ENCODE peak calls at places on chromosome 9, in five cellular contexts. S is GM04504; L is HFF-Myc; A is AG08396; F is activated CD4-positive, alpha-beta T cell treated with anti-CD3 and anti-CD28 coated beads for 24 hours. W is an unnamed sample.

GRCh38 chr9:134657666-134658377 is 16.2 kb downstream of the COL5A1 start:
- DNase-seq in L (no peak), S (no peak), F (no peak), A (no peak), W (no peak)

GRCh38 chr9:13149454-13149853 is 130.0 kb downstream of the MPDZ start:
- DNase-seq in F (no peak), S (no peak), L (no peak), A (no peak), W (no peak)

GRCh38 chr9:15509931-15510788 is 610 bp downstream of the PSIP1 start:
- DNase-seq in F (peak), A (peak), L (no peak), S (no peak), W (no peak)

GRCh38 chr9:70398145-70398556 is 16.3 kb downstream of the KLF9 start:
- DNase-seq in S (no peak), A (no peak), L (no peak), F (no peak), W (no peak)

GRCh38 chr9:136311433-136312375 is 7.8 kb upstream of the CCDC187 start:
- DNase-seq in A (no peak), F (no peak), L (no peak), S (no peak), W (no peak)

GRCh38 chr9:89588271-89588879 is 16.4 kb upstream of the GADD45G start:
- DNase-seq in S (no peak), L (no peak), F (no peak), A (no peak), W (no peak)

GRCh38 chr9:2216591-2216990 is 201.4 kb downstream of the SMARCA2 start:
- DNase-seq in A (no peak), F (no peak), S (no peak), L (no peak), W (no peak)

GRCh38 chr9:13181652-13182051 is 97.8 kb downstream of the MPDZ start:
- DNase-seq in L (no peak), F (no peak), S (no peak), A (no peak), W (peak)

GRCh38 chr9:136791466-136792276 is 527 bp downstream of the TMEM141 start:
- DNase-seq in S (no peak), L (no peak), A (no peak), F (peak), W (no peak)

GRCh38 chr9:127116088-127116726 is 6.2 kb downstream of the ANGPTL2 start:
- DNase-seq in L (no peak), S (no peak), F (no peak), A (no peak), W (no peak)

GRCh38 chr9:76451234-76451633 is 7.7 kb upstream of the GCNT1 start:
- DNase-seq in L (no peak), S (peak), F (no peak), A (peak), W (no peak)

GRCh38 chr9:127154390-127155191 is 32.2 kb upstream of the ANGPTL2 start:
- DNase-seq in F (no peak), L (no peak), S (peak), A (peak), W (no peak)

GRCh38 chr9:93613174-93613573 is 36.8 kb downstream of the PHF2 start:
- DNase-seq in F (no peak), L (no peak), A (no peak), S (no peak), W (no peak)

W was measured in AG04450.